ENCODE peak calls at places on chromosomes 4 and X, in eight cellular contexts. T is uterus; F is activated CD8-positive, alpha-beta memory T cell treated with anti-CD3 and anti-CD28 coated beads for 24 hours; D is frontal cortex; I is A549; N is psoas muscle; R is CD4-positive, CD25-positive, alpha-beta regulatory T cell; U is nucleus accumbens. B is an unnamed sample.
A peak's percentile ranks its signal among the peaks of the same experiment; 100 is the strongest.

GRCh38 chr4:68162196-68162595 is 32.5 kb upstream of the TMPRSS11F start:
- DNase-seq in T (no peak), F (no peak), D (no peak), I (no peak), N (no peak), R (no peak), U (no peak), B (no peak)

GRCh38 chrX:152600853-152601635 is 36.7 kb upstream of the GABRQ start:
- DNase-seq in T (no peak), F (no peak), D (no peak), I (no peak), N (no peak), R (no peak), U (no peak), B (no peak)

GRCh38 chrX:19875051-19875432 is 12.4 kb downstream of the SH3KBP1 start:
- DNase-seq in T (no peak), F (no peak), D (no peak), I (no peak), N (no peak), R (no peak), U (no peak), B (no peak)

GRCh38 chrX:19849433-19850190 is 37.8 kb downstream of the SH3KBP1 start:
- DNase-seq in T (no peak), F (no peak), D (no peak), I (no peak), N (no peak), R (no peak), U (no peak), B (no peak)

GRCh38 chrX:49192722-49193328 is 6.7 kb upstream of the PRICKLE3 start:
- DNase-seq in T (no peak), F (no peak), D (no peak), I (peak; percentile 55), N (no peak), R (peak; percentile 64), U (no peak), B (no peak)

GRCh38 chr4:184280591-184281071 is 63.0 kb upstream of the ENPP6 start:
- DNase-seq in T (no peak), F (peak; percentile 65), D (no peak), I (no peak), N (no peak), R (peak; percentile 74), U (no peak), B (no peak)

GRCh38 chr4:22129454-22130075 is 181.0 kb upstream of the KCNIP4 start:
- DNase-seq in T (no peak), F (no peak), D (no peak), I (peak; percentile 34), N (no peak), R (peak; percentile 3), U (no peak), B (no peak)

GRCh38 chr4:151942971-151943370 is 182.2 kb upstream of the GATB start:
- DNase-seq in T (no peak), F (no peak), D (no peak), I (no peak), N (no peak), R (no peak), U (no peak), B (no peak)

GRCh38 chr4:186189656-186190055 is 1.7 kb upstream of the CYP4V2 start:
- DNase-seq in T (no peak), F (no peak), D (no peak), I (no peak), N (no peak), R (no peak), U (no peak), B (no peak)

GRCh38 chrX:150044556-150044955 is 106.3 kb upstream of the EOLA2 start:
- DNase-seq in T (no peak), F (no peak), D (no peak), I (no peak), N (no peak), R (no peak), U (no peak), B (no peak)

GRCh38 chr4:87734936-87735335 is 64.4 kb upstream of the IBSP start:
- DNase-seq in T (no peak), F (no peak), D (no peak), I (no peak), N (no peak), R (no peak), U (no peak), B (no peak)

B was measured in mesenteric fat pad.